ENCODE peak calls at places on chromosomes 13 and 19, in five cellular contexts. A is iPS-NIHi11; N is nephron progenitor cell; C is stimulated activated CD8-positive, alpha-beta memory T cell treated with anti-CD3 and anti-CD28 coated beads, Interleukin-4, amount 100 ng/mL, for 24 hours; U is non-pigmented ciliary epithelial cell. X is an unnamed sample.

GRCh38 chr19:14250870-14251269 is 44.9 kb upstream of the ADGRL1 start:
- DNase-seq in C (no peak), U (no peak), A (no peak), N (no peak), X (no peak)

GRCh38 chr13:23871616-23872220 is 17.5 kb downstream of the MIPEP start:
- DNase-seq in A (peak), N (no peak), U (no peak), C (no peak), X (peak)

GRCh38 chr19:592101-592500 is 2.4 kb downstream of the HCN2 start:
- DNase-seq in U (no peak), C (no peak), A (no peak), N (no peak), X (no peak)

GRCh38 chr13:77980592-77980991 is 62.0 kb upstream of the EDNRB start:
- DNase-seq in N (no peak), U (peak), C (no peak), A (no peak), X (no peak)

GRCh38 chr19:925912-926594 is at the start of gene ARID3A:
- DNase-seq in C (no peak), U (no peak), N (peak), A (peak), X (peak)

GRCh38 chr13:49097374-49097773 is 121.7 kb downstream of the FNDC3A start:
- DNase-seq in N (no peak), C (no peak), U (no peak), A (no peak), X (no peak)

GRCh38 chr19:40529093-40529954 is 47.3 kb upstream of the SHKBP1 start:
- DNase-seq in A (peak), U (peak), C (peak), N (peak), X (peak)

GRCh38 chr19:40614595-40615411 is 13.6 kb downstream of the LTBP4 start:
- DNase-seq in N (peak), U (peak), A (peak), C (peak), X (no peak)

GRCh38 chr19:46748325-46749109 is 2.3 kb upstream of the STRN4 start:
- DNase-seq in U (no peak), N (peak), A (no peak), C (peak), X (peak)

GRCh38 chr13:43316997-43317396 is 293.6 kb downstream of the DNAJC15 start:
- DNase-seq in N (no peak), U (no peak), C (no peak), A (no peak), X (no peak)

GRCh38 chr13:113846639-113847318 is 17.1 kb downstream of the GAS6 start:
- DNase-seq in A (no peak), C (no peak), U (no peak), N (no peak), X (no peak)

GRCh38 chr13:50948576-50948975 is 39.0 kb downstream of the RNASEH2B start:
- DNase-seq in A (no peak), U (no peak), N (no peak), C (no peak), X (no peak)

GRCh38 chr19:33293255-33294057 is 8.9 kb downstream of the CEBPA start:
- DNase-seq in C (no peak), A (no peak), N (peak), U (peak), X (no peak)

GRCh38 chr13:89287381-89287780 is 1616.2 kb downstream of the SLITRK5 start:
- DNase-seq in A (no peak), U (no peak), N (no peak), C (no peak), X (no peak)

GRCh38 chr19:21022996-21023395 is 2.5 kb downstream of the ZNF430 start:
- DNase-seq in C (no peak), A (no peak), U (peak), N (no peak), X (no peak)

GRCh38 chr19:38440592-38440991 is 7.1 kb downstream of the RYR1 start:
- DNase-seq in N (no peak), C (no peak), U (no peak), A (no peak), X (no peak)

GRCh38 chr19:38805180-38805579 is 7.6 kb downstream of the LGALS4 start:
- DNase-seq in U (no peak), C (no peak), A (peak), N (no peak), X (no peak)

GRCh38 chr19:56840452-56841193 is at the start of the genes PEG3 and ZIM2:
- DNase-seq in U (no peak), N (no peak), C (no peak), A (no peak), X (no peak)

GRCh38 chr19:50175924-50176323 is 12.8 kb upstream of the IZUMO2 start:
- DNase-seq in A (no peak), N (no peak), C (no peak), U (no peak), X (no peak)

GRCh38 chr19:33393286-33394005 is 19.9 kb downstream of the CEBPG start:
- DNase-seq in U (no peak), C (no peak), N (no peak), A (no peak), X (no peak)

GRCh38 chr19:2415281-2415972 is 12.0 kb downstream of the TIMM13 start:
- DNase-seq in N (no peak), U (no peak), C (no peak), A (no peak), X (no peak)

GRCh38 chr13:37656247-37656940 is 57.8 kb upstream of the POSTN start:
- DNase-seq in C (no peak), U (peak), N (no peak), A (no peak), X (no peak)